ENCODE peak calls at places on chromosomes 6 and 20, in six cellular contexts. S, L, C, E, V and Z are unnamed samples.

GRCh38 chr6:169395080-169395805 is 141.6 kb upstream of the THBS2 start:
- DNase-seq in S (no peak), L (no peak), C (no peak), E (no peak), V (no peak), Z (no peak)

GRCh38 chr6:3205913-3206312 is 21.5 kb downstream of the TUBB2B start:
- DNase-seq in S (peak; percentile 70), L (no peak), C (no peak), E (no peak), V (no peak), Z (no peak)

GRCh38 chr20:54763366-54763765 is 288.0 kb downstream of the DOK5 start:
- DNase-seq in S (no peak), L (no peak), C (no peak), E (no peak), V (no peak), Z (no peak)

GRCh38 chr20:3743251-3743650 is 10.8 kb downstream of the HSPA12B start:
- DNase-seq in S (no peak), L (no peak), C (no peak), E (no peak), V (no peak), Z (no peak)

GRCh38 chr6:4130357-4130987 is 4.9 kb downstream of the ECI2 start:
- DNase-seq in S (no peak), L (no peak), C (no peak), E (no peak), V (no peak), Z (no peak)

GRCh38 chr6:151294561-151295101 is 54.9 kb downstream of the AKAP12 start:
- DNase-seq in S (no peak), L (no peak), C (no peak), E (no peak), V (no peak), Z (no peak)

GRCh38 chr20:3818155-3819151 is 1.9 kb upstream of the AP5S1 start:
- DNase-seq in S (no peak), L (no peak), C (peak; percentile 83), E (peak; percentile 87), V (peak; percentile 89), Z (peak; percentile 69)

GRCh38 chr6:27078734-27079357 is 168.7 kb upstream of the PRSS16 start:
- DNase-seq in S (peak; percentile 36), L (no peak), C (peak; percentile 14), E (peak; percentile 72), V (peak; percentile 33), Z (peak; percentile 71)

GRCh38 chr6:101114703-101115102 is 233.6 kb upstream of the ASCC3 start:
- DNase-seq in S (no peak), L (no peak), C (no peak), E (peak; percentile 55), V (no peak), Z (no peak)

GRCh38 chr6:12266571-12266970 is 23.6 kb upstream of the EDN1 start:
- DNase-seq in S (no peak), L (no peak), C (no peak), E (no peak), V (no peak), Z (no peak)

GRCh38 chr6:33534702-33535101 is 45.4 kb downstream of the BAK1 start:
- DNase-seq in S (no peak), L (no peak), C (no peak), E (no peak), V (no peak), Z (no peak)

GRCh38 chr6:169229611-169230321 is 23.9 kb downstream of the THBS2 start:
- DNase-seq in S (no peak), L (no peak), C (no peak), E (no peak), V (no peak), Z (no peak)

GRCh38 chr6:30942338-30943060 is 1.7 kb downstream of the MUCL3 start:
- DNase-seq in S (peak; percentile 51), L (peak; percentile 67), C (peak; percentile 85), E (peak; percentile 90), V (peak; percentile 85), Z (peak; percentile 56)

GRCh38 chr6:68497927-68498326 is 137.2 kb upstream of the ADGRB3 start:
- DNase-seq in S (peak; percentile 1), L (no peak), C (no peak), E (no peak), V (no peak), Z (no peak)
- H3K27ac ChIP-seq in S (no peak overlapping the region), L (no peak overlapping the region), C (no peak overlapping the region), E (no peak overlapping the region), V (no peak overlapping the region), Z (no peak overlapping the region)

GRCh38 chr6:5832621-5833107 is 174.1 kb downstream of the NRN1 start:
- DNase-seq in S (no peak), L (no peak), C (no peak), E (no peak), V (no peak), Z (no peak)
- H3K27ac ChIP-seq in S (no peak overlapping the region), L (no peak overlapping the region), C (no peak overlapping the region), E (no peak overlapping the region), V (no peak overlapping the region), Z (no peak overlapping the region)

GRCh38 chr20:47451602-47451904 is 50.1 kb upstream of the NCOA3 start:
- DNase-seq in S (no peak), L (no peak), C (no peak), E (no peak), V (no peak), Z (no peak)

GRCh38 chr20:47454298-47455132 is 47.2 kb upstream of the NCOA3 start:
- DNase-seq in S (no peak), L (no peak), C (no peak), E (no peak), V (no peak), Z (no peak)

GRCh38 chr20:47453167-47453782 is 48.4 kb upstream of the NCOA3 start:
- DNase-seq in S (peak; percentile 88), L (no peak), C (no peak), E (peak; percentile 34), V (peak; percentile 50), Z (peak; percentile 39)

GRCh38 chr20:47455133-47456040 is 46.3 kb upstream of the NCOA3 start:
- DNase-seq in S (no peak), L (no peak), C (no peak), E (peak; percentile 49), V (peak; percentile 35), Z (no peak)

DNA sequence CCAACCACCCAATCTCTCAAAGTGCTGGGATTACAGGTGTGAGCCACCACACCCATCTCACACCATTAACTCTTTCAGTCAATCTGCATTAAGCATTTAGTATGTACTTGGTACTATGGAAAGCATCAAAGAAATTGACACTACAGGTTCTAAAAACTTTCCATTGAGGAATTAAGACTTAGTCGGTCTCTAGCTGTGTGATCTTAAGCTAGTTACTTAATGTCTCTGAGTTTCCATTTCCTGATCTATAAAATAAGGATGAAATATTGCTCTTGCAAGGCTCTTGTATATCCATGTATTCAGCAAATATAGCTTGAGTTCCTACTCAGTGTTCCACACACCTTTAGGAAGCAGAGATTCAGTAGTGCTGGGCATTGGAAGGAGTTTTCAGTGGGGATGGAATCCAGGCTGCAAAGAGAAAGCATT is 48.9 kb upstream of the NCOA3 start:
- DNase-seq in S (no peak), L (no peak), C (no peak), E (no peak), V (no peak), Z (no peak)
- H3K27ac ChIP-seq in S (peak overlapping the region; percentile 93), L (no peak overlapping the region), C (no peak overlapping the region), E (no peak overlapping the region), V (peak overlapping the region; percentile 90), Z (no peak overlapping the region)

GRCh38 chr6:99143108-99143828 is 195.5 kb upstream of the FBXL4 start:
- DNase-seq in S (no peak), L (no peak), C (no peak), E (no peak), V (no peak), Z (no peak)

DNA sequence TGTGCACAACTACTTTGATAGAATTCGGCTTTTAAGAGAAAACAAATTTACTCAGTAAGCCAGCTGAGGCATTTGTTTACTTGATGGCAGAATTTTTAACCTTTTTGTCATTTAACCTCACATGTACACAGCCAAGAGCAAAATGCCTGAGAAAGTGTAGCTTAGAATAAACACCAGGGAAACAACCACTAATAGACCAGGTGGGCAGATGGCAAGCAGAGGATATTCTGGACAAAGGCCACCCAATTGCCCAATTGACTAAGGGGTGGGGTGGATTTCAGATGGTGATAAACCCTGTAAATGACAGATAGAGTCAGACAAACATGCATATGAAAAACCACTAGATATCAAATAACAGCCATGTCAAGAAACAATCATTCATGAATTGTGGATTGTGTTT is 190.7 kb upstream of the FBXL4 start:
- DNase-seq in S (no peak), L (no peak), C (no peak), E (no peak), V (no peak), Z (no peak)
- H3K27ac ChIP-seq in S (no peak overlapping the region), L (no peak overlapping the region), C (no peak overlapping the region), E (no peak overlapping the region), V (no peak overlapping the region), Z (no peak overlapping the region)

DNA sequence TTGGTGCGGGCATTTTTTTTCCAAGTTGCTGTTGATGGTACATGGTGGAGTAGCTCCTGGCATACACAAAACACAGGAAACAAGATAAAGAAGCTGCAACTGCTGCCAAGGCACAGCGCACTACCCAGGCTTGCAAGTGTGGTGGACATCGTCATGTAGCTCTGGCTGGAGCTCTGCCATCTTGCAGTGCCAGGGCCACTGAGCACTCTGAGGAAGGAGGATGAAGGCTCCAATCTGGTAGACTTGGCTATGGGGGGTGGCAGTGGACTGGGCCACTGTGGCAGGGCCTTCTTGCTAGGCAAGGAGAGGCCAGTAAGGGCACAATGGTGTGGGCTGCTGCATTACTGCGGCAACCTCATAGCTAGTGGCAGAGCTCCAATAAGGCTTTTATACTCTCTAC is 263.5 kb downstream of the CENPW start:
- DNase-seq in S (no peak), L (no peak), C (no peak), E (no peak), V (no peak), Z (no peak)
- H3K27ac ChIP-seq in S (no peak overlapping the region), L (no peak overlapping the region), C (no peak overlapping the region), E (no peak overlapping the region), V (no peak overlapping the region), Z (no peak overlapping the region)

GRCh38 chr6:14448246-14448645 is 330.7 kb downstream of the CD83 start:
- DNase-seq in S (no peak), L (no peak), C (no peak), E (no peak), V (no peak), Z (no peak)
- H3K27ac ChIP-seq in S (peak overlapping the region; percentile 69), L (no peak overlapping the region), C (no peak overlapping the region), E (no peak overlapping the region), V (no peak overlapping the region), Z (no peak overlapping the region)

GRCh38 chr6:28658475-28659249 is 133.0 kb downstream of the GPX5 start:
- DNase-seq in S (no peak), L (no peak), C (no peak), E (no peak), V (no peak), Z (no peak)
- H3K27ac ChIP-seq in S (no peak overlapping the region), L (no peak overlapping the region), C (no peak overlapping the region), E (peak overlapping the region; percentile 29), V (peak overlapping the region; percentile 9), Z (no peak overlapping the region)

GRCh38 chr20:23631226-23631822 is 6.4 kb downstream of the CST3 start:
- DNase-seq in S (no peak), L (no peak), C (no peak), E (no peak), V (no peak), Z (no peak)

GRCh38 chr20:23631981-23632710 is 5.6 kb downstream of the CST3 start:
- DNase-seq in S (no peak), L (peak; percentile 69), C (peak; percentile 64), E (no peak), V (no peak), Z (no peak)

GRCh38 chr20:23634985-23635767 is 2.6 kb downstream of the CST3 start:
- DNase-seq in S (no peak), L (no peak), C (peak; percentile 82), E (no peak), V (no peak), Z (no peak)

GRCh38 chr20:23634044-23634801 is 3.5 kb downstream of the CST3 start:
- DNase-seq in S (no peak), L (no peak), C (peak; percentile 28), E (no peak), V (no peak), Z (no peak)

GRCh38 chr20:23632711-23633573 is 4.8 kb downstream of the CST3 start:
- DNase-seq in S (no peak), L (no peak), C (peak; percentile 46), E (no peak), V (no peak), Z (no peak)
- H3K27ac ChIP-seq in S (no peak overlapping the region), L (peak overlapping the region; percentile 6), C (no peak overlapping the region), E (no peak overlapping the region), V (no peak overlapping the region), Z (no peak overlapping the region)